ENCODE peak calls at places on chromosome 2, in six cellular contexts. P, X, C, F, K and D are unnamed samples.

GRCh38 chr2:128235581-128235980 is 83.1 kb downstream of the HS6ST1 start:
- DNase-seq in K (no peak), P (no peak), C (no peak), F (no peak), X (no peak), D (no peak)

GRCh38 chr2:166625670-166626069 is 131.6 kb upstream of the SCN7A start:
- DNase-seq in F (peak; percentile 20), X (no peak), K (no peak), P (no peak), C (no peak), D (no peak)

GRCh38 chr2:172442072-172442895 is 14.9 kb downstream of the ITGA6 start:
- DNase-seq in X (no peak), K (peak; percentile 68), P (no peak), F (peak; percentile 96), C (no peak), D (no peak)

GRCh38 chr2:23519334-23519651 is 134.3 kb downstream of the KLHL29 start:
- DNase-seq in F (no peak), P (no peak), X (no peak), C (no peak), K (no peak), D (no peak)

GRCh38 chr2:9440058-9440727 is 16.7 kb downstream of the CPSF3 start:
- DNase-seq in F (peak; percentile 57), C (no peak), P (no peak), X (no peak), K (peak; percentile 33), D (no peak)

GRCh38 chr2:77270433-77270832 is 251.7 kb downstream of the LRRTM4 start:
- DNase-seq in P (no peak), C (no peak), X (no peak), F (peak; percentile 6), K (no peak), D (no peak)

GRCh38 chr2:138121769-138122661 is 157.7 kb downstream of the HNMT start:
- DNase-seq in F (no peak), C (no peak), X (no peak), P (no peak), K (no peak), D (no peak)

GRCh38 chr2:212156114-212156513 is 382.5 kb downstream of the ERBB4 start:
- DNase-seq in K (no peak), P (no peak), C (no peak), X (no peak), F (no peak), D (no peak)

GRCh38 chr2:77999376-77999775 is 477.2 kb upstream of the LRRTM4 start:
- DNase-seq in F (no peak), X (no peak), C (no peak), P (no peak), K (no peak), D (no peak)

GRCh38 chr2:68320118-68320641 is 431 bp upstream of the CNRIP1 start:
- DNase-seq in F (peak; percentile 15), X (no peak), C (peak; percentile 40), P (no peak), K (no peak), D (no peak)

GRCh38 chr2:27855476-27855875 is 34.7 kb downstream of the RBKS start:
- DNase-seq in K (peak; percentile 23), X (no peak), C (no peak), F (peak; percentile 89), P (no peak), D (no peak)

GRCh38 chr2:24793752-24794477 is 690 bp downstream of the CENPO start:
- DNase-seq in K (no peak), F (peak; percentile 41), X (no peak), P (no peak), C (peak; percentile 22), D (no peak)

GRCh38 chr2:172234716-172235661 is 132.3 kb upstream of the DLX2 start:
- DNase-seq in C (peak; percentile 78), X (no peak), F (no peak), K (no peak), P (no peak), D (no peak)

GRCh38 chr2:8575011-8575750 is 106.7 kb upstream of the ID2 start:
- DNase-seq in X (no peak), F (peak; percentile 20), K (no peak), C (no peak), P (peak; percentile 16), D (peak; percentile 44)